ENCODE peak calls at places on chromosomes 2 and 18, in ten cellular contexts. M, A, F, B, J, P, K, G, H and C are unnamed samples.

GRCh38 chr2:55607717-55608116 is 9.7 kb downstream of the PPP4R3B start:
- DNase-seq in A (no peak), M (no peak), P (no peak), K (no peak), H (no peak), B (no peak), F (no peak), J (no peak), G (no peak), C (no peak)

GRCh38 chr2:222423632-222424280 is 587 bp upstream of the SGPP2 start:
- DNase-seq in A (peak; percentile 56), H (no peak), B (peak; percentile 41), F (no peak), M (no peak), J (peak; percentile 45), K (no peak), G (peak; percentile 62), P (peak; percentile 34), C (no peak)

GRCh38 chr2:199932312-199932855 is 21.3 kb downstream of the C2orf69 start:
- DNase-seq in F (no peak), M (no peak), P (no peak), A (no peak), B (no peak), H (no peak), J (no peak), K (no peak), G (no peak), C (no peak)

GRCh38 chr2:163601377-163601776 is 134.4 kb downstream of the FIGN start:
- DNase-seq in B (peak; percentile 55), J (no peak), A (no peak), K (no peak), P (no peak), H (no peak), M (peak; percentile 24), G (no peak), F (no peak), C (no peak)

GRCh38 chr2:147548453-147548852 is 296.4 kb upstream of the ACVR2A start:
- DNase-seq in P (no peak), J (no peak), M (no peak), K (no peak), B (no peak), G (no peak), F (no peak), A (no peak), H (no peak), C (no peak)

GRCh38 chr2:241413929-241414580 is 58.0 kb downstream of the FARP2 start:
- DNase-seq in A (no peak), K (no peak), P (no peak), F (no peak), B (no peak), G (no peak), J (no peak), H (no peak), M (peak; percentile 76), C (no peak)

GRCh38 chr2:145811467-145812162 is 1291.7 kb upstream of the ZEB2 start:
- DNase-seq in F (no peak), P (no peak), J (no peak), B (no peak), G (no peak), K (no peak), H (no peak), M (peak; percentile 32), A (no peak), C (no peak)

GRCh38 chr2:97995026-97995733 is 568 bp downstream of the TMEM131 start:
- DNase-seq in G (peak; percentile 72), B (peak; percentile 67), K (peak; percentile 79), F (peak; percentile 56), M (peak; percentile 17), A (peak; percentile 61), P (no peak), H (peak; percentile 31), J (peak; percentile 81), C (peak; percentile 93)

GRCh38 chr2:57549642-57550102 is 496.9 kb upstream of the VRK2 start:
- DNase-seq in B (peak; percentile 58), H (no peak), A (no peak), J (peak; percentile 65), G (no peak), P (no peak), K (peak; percentile 53), F (no peak), M (no peak), C (no peak)
- TF ChIP-seq CTCF in B (peak; percentile 65), H (no peak), A (no peak), J (peak; percentile 80), G (peak; percentile 17), P (peak; percentile 72), K (no peak), F (no peak), M (peak; percentile 9), C (no peak)

GRCh38 chr2:135546432-135546831 is 15.1 kb downstream of the R3HDM1 start:
- DNase-seq in K (no peak), A (no peak), G (no peak), M (no peak), H (no peak), J (no peak), P (no peak), B (no peak), F (no peak), C (no peak)
- H3K4me1 ChIP-seq in K (no peaks in the 10 kb centered on the region), A (no peaks in the 10 kb centered on the region), G (no peaks in the 10 kb centered on the region), M (no peaks in the 10 kb centered on the region), H (no peaks in the 10 kb centered on the region), J (no peaks in the 10 kb centered on the region), P (no peaks in the 10 kb centered on the region), B (peaks cover 8% of the 10 kb centered on the region), F (no peaks in the 10 kb centered on the region), C (no peaks in the 10 kb centered on the region)

GRCh38 chr2:161169335-161169734 is 9.1 kb downstream of the TANK start:
- DNase-seq in B (no peak), H (no peak), G (no peak), M (no peak), A (no peak), P (no peak), F (no peak), J (no peak), K (no peak), C (no peak)

GRCh38 chr2:161170377-161170776 is 10.1 kb downstream of the TANK start:
- DNase-seq in J (no peak), F (no peak), B (no peak), P (no peak), M (peak; percentile 12), H (no peak), G (no peak), K (no peak), A (no peak), C (no peak)

GRCh38 chr2:161172901-161173540 is 12.8 kb downstream of the TANK start:
- DNase-seq in G (no peak), H (no peak), K (no peak), J (no peak), F (no peak), A (no peak), B (no peak), M (no peak), P (no peak), C (no peak)

GRCh38 chr2:161171595-161171929 is 11.3 kb downstream of the TANK start:
- DNase-seq in F (no peak), G (no peak), B (no peak), H (no peak), K (no peak), P (no peak), J (no peak), A (no peak), M (no peak), C (no peak)

DNA sequence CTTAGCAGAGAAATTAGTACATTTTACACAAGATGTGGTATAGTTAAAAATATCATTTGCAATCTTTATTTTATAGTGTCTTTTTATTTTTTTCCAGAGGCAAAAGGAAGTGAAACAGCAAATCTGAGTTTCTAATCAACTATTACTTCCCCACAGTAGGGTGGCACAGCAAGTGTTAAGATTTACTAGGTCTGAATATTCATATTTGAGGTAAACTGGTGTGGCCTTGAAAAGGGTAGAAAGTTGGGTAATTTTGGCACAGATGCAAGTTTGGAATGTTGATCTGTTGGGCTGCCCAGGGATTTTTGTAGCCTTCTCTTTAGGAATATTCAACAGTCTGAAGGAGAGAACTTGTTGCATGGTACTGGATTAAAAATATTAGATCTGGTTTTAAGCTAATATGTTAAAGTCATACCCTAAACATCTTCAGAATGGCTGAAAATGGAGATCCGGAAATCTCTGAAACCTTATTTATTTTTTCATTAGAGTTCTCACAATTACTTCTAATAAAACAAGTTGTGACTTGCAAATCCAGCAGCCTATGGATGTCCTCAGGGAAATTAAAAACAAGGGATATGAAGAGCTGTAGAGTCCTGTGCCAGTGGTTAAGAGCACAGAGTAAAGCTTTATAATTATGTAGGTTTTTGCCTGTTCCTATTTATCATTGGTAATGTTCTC is 10.8 kb downstream of the TANK start:
- DNase-seq in F (no peak), P (no peak), J (no peak), M (no peak), H (no peak), K (no peak), G (no peak), B (no peak), A (no peak), C (no peak)
- H3K27ac ChIP-seq in F (no peak overlapping the region), P (no peak overlapping the region), J (no peak overlapping the region), M (no peak overlapping the region), H (no peak overlapping the region), K (no peak overlapping the region), G (no peak overlapping the region), B (peak overlapping the region; percentile 1), A (no peak overlapping the region), C (peak overlapping the region; percentile 16)

GRCh38 chr18:8293184-8293583 is 316.1 kb upstream of the RAB12 start:
- DNase-seq in J (no peak), G (no peak), B (no peak), K (no peak), P (no peak), M (no peak), F (no peak), H (no peak), A (no peak), C (no peak)
- TF ChIP-seq CTCF in J (no peak), G (no peak), B (no peak), K (no peak), P (no peak), M (no peak), F (no peak), H (no peak), A (no peak), C (no peak)

DNA sequence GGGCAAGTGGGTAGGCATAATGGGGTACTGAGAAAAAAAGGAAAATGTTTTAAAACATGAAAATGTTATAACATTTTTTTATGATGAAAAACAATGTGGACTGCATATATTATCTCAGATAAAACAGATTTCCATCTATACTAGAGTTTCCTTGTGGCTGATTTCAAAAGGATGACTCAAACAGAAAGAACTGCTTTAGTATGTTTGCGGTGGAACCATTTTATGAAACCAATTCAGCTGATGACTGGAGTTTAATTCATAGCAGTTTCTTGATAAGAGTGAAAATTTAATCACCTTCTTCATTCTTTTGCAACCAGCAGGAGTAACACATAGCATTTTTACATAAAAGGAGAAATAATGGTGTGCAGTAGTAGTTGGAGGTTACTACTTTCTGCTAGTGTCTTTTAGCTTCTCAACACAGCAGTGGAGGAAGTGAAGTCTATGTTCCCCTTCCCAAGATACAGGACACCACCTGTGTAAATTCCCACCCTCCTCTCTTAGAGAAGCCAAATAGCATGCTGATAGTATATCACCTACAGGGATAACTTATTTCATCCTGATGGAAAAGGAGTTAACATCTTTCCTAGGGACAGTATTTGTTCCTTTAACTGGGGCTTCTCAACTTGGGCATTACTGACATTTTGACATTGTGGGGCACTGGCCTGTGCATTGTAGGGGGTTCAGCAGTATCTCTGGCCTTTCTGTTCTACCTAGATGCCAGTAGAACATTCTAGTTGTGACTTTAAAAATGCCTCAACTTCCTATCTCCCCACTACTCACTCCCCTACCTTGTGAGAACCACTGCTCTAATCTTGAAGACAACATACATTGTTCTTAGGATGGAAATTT is 29.9 kb downstream of the PELI1 start:
- DNase-seq in K (no peak), J (peak; percentile 27), B (peak; percentile 24), P (no peak), A (no peak), M (peak; percentile 81), G (no peak), H (no peak), F (no peak), C (no peak)
- H3K4me1 ChIP-seq in K (peaks cover 12% of the 10 kb centered on the region), J (peaks cover 13% of the 10 kb centered on the region), B (peaks cover 38% of the 10 kb centered on the region), P (no peaks in the 10 kb centered on the region), A (peaks cover 37% of the 10 kb centered on the region), M (no peaks in the 10 kb centered on the region), G (peaks cover 81% of the 10 kb centered on the region), H (peaks cover 9% of the 10 kb centered on the region), F (peaks cover 97% of the 10 kb centered on the region), C (peaks cover 93% of the 10 kb centered on the region)